ENCODE peak calls at places on chromosomes 11 and 22, in seven cellular contexts. One of them, this sample, is unnamed.

GRCh38 chr11:89201138-89201537 is 23.5 kb downstream of the TYR start:
- DNase-seq in neural crest cell: no peak
- DNase-seq in CD4-positive, alpha-beta T cell: no peak
- DNase-seq in activated CD8-positive, alpha-beta T cell treated with anti-CD3 and anti-CD28 coated beads for 36 hours: no peak
- DNase-seq in GM12892: no peak
- DNase-seq in WTC11: no peak
- DNase-seq in ovary: no peak
- DNase-seq in this sample: no peak

GRCh38 chr22:43467171-43467570 is 55.4 kb downstream of the MPPED1 start:
- DNase-seq in neural crest cell: no peak
- DNase-seq in CD4-positive, alpha-beta T cell: no peak
- DNase-seq in activated CD8-positive, alpha-beta T cell treated with anti-CD3 and anti-CD28 coated beads for 36 hours: no peak
- DNase-seq in GM12892: no peak
- DNase-seq in WTC11: no peak
- DNase-seq in ovary: peak; percentile 51
- DNase-seq in this sample: no peak

GRCh38 chr22:43331064-43331435 is 12.1 kb downstream of the SCUBE1 start:
- DNase-seq in neural crest cell: no peak
- DNase-seq in CD4-positive, alpha-beta T cell: no peak
- DNase-seq in activated CD8-positive, alpha-beta T cell treated with anti-CD3 and anti-CD28 coated beads for 36 hours: no peak
- DNase-seq in GM12892: no peak
- DNase-seq in WTC11: no peak
- DNase-seq in ovary: no peak
- DNase-seq in this sample: no peak

GRCh38 chr11:124075841-124076571 is 34.9 kb upstream of the OR10G7 start:
- DNase-seq in neural crest cell: no peak
- DNase-seq in CD4-positive, alpha-beta T cell: no peak
- DNase-seq in activated CD8-positive, alpha-beta T cell treated with anti-CD3 and anti-CD28 coated beads for 36 hours: peak; percentile 32
- DNase-seq in GM12892: no peak
- DNase-seq in WTC11: peak; percentile 26
- DNase-seq in ovary: no peak
- DNase-seq in this sample: no peak

GRCh38 chr22:20218320-20218872 is 49.7 kb downstream of the RTN4R start:
- DNase-seq in neural crest cell: no peak
- DNase-seq in CD4-positive, alpha-beta T cell: no peak
- DNase-seq in activated CD8-positive, alpha-beta T cell treated with anti-CD3 and anti-CD28 coated beads for 36 hours: no peak
- DNase-seq in GM12892: no peak
- DNase-seq in WTC11: no peak
- DNase-seq in ovary: no peak
- DNase-seq in this sample: no peak

GRCh38 chr11:128894296-128894681 is 3.1 kb downstream of the KCNJ5 start:
- DNase-seq in neural crest cell: no peak
- DNase-seq in CD4-positive, alpha-beta T cell: no peak
- DNase-seq in activated CD8-positive, alpha-beta T cell treated with anti-CD3 and anti-CD28 coated beads for 36 hours: no peak
- DNase-seq in GM12892: no peak
- DNase-seq in WTC11: no peak
- DNase-seq in ovary: no peak
- DNase-seq in this sample: no peak

GRCh38 chr22:29727248-29727551 is 7.4 kb downstream of the CABP7 start:
- DNase-seq in neural crest cell: peak; percentile 51
- DNase-seq in CD4-positive, alpha-beta T cell: no peak
- DNase-seq in activated CD8-positive, alpha-beta T cell treated with anti-CD3 and anti-CD28 coated beads for 36 hours: peak; percentile 47
- DNase-seq in GM12892: peak; percentile 62
- DNase-seq in WTC11: peak; percentile 76
- DNase-seq in ovary: peak; percentile 36
- DNase-seq in this sample: no peak

GRCh38 chr22:25666308-25666707 is 75.7 kb upstream of the MYO18B start:
- DNase-seq in neural crest cell: no peak
- DNase-seq in CD4-positive, alpha-beta T cell: no peak
- DNase-seq in activated CD8-positive, alpha-beta T cell treated with anti-CD3 and anti-CD28 coated beads for 36 hours: no peak
- DNase-seq in GM12892: no peak
- DNase-seq in WTC11: peak; percentile 38
- DNase-seq in ovary: peak; percentile 62
- DNase-seq in this sample: no peak

GRCh38 chr11:279040-279965 is 1.1 kb downstream of the NLRP6 start:
- DNase-seq in neural crest cell: no peak
- DNase-seq in CD4-positive, alpha-beta T cell: no peak
- DNase-seq in activated CD8-positive, alpha-beta T cell treated with anti-CD3 and anti-CD28 coated beads for 36 hours: no peak
- DNase-seq in GM12892: peak; percentile 31
- DNase-seq in WTC11: no peak
- DNase-seq in ovary: no peak
- DNase-seq in this sample: no peak

GRCh38 chr11:6926208-6927029 is at the start of gene ZNF215:
- DNase-seq in neural crest cell: peak; percentile 69
- DNase-seq in CD4-positive, alpha-beta T cell: no peak
- DNase-seq in activated CD8-positive, alpha-beta T cell treated with anti-CD3 and anti-CD28 coated beads for 36 hours: peak; percentile 83
- DNase-seq in GM12892: peak; percentile 34
- DNase-seq in WTC11: peak; percentile 89
- DNase-seq in ovary: peak; percentile 47
- DNase-seq in this sample: no peak

GRCh38 chr11:83051760-83052671 is 19.7 kb downstream of the RAB30 start:
- DNase-seq in neural crest cell: no peak
- DNase-seq in CD4-positive, alpha-beta T cell: no peak
- DNase-seq in activated CD8-positive, alpha-beta T cell treated with anti-CD3 and anti-CD28 coated beads for 36 hours: no peak
- DNase-seq in GM12892: no peak
- DNase-seq in WTC11: no peak
- DNase-seq in ovary: peak; percentile 44
- DNase-seq in this sample: no peak

GRCh38 chr11:44034639-44035038 is 13.1 kb upstream of the ACCSL start:
- DNase-seq in neural crest cell: no peak
- DNase-seq in CD4-positive, alpha-beta T cell: no peak
- DNase-seq in activated CD8-positive, alpha-beta T cell treated with anti-CD3 and anti-CD28 coated beads for 36 hours: no peak
- DNase-seq in GM12892: no peak
- DNase-seq in WTC11: no peak
- DNase-seq in ovary: no peak
- DNase-seq in this sample: no peak

GRCh38 chr11:130866831-130867230 is 49.4 kb downstream of the SNX19 start:
- DNase-seq in neural crest cell: no peak
- DNase-seq in CD4-positive, alpha-beta T cell: no peak
- DNase-seq in activated CD8-positive, alpha-beta T cell treated with anti-CD3 and anti-CD28 coated beads for 36 hours: no peak
- DNase-seq in GM12892: no peak
- DNase-seq in WTC11: no peak
- DNase-seq in ovary: no peak
- DNase-seq in this sample: no peak

GRCh38 chr11:76703707-76704106 is 33.2 kb upstream of the LRRC32 start:
- DNase-seq in neural crest cell: no peak
- DNase-seq in CD4-positive, alpha-beta T cell: no peak
- DNase-seq in activated CD8-positive, alpha-beta T cell treated with anti-CD3 and anti-CD28 coated beads for 36 hours: no peak
- DNase-seq in GM12892: no peak
- DNase-seq in WTC11: no peak
- DNase-seq in ovary: no peak
- DNase-seq in this sample: no peak

This sample was measured in T-helper 9 cell.